ENCODE peak calls at places on chromosome 19, in ten cellular contexts. A is CD8-positive, alpha-beta T cell; M is GM23248; F is Panc1; K is neural progenitor cell; G is stomach; Y is heart left ventricle; O is IMR-90; R is ovary; W is esophagus muscularis mucosa. V is an unnamed sample. For H3K9me3, the result is how much of the 10 kb centered on the place peaks cover.

GRCh38 chr19:20102097-20102496 is 24.3 kb downstream of the ZNF90 start:
- DNase-seq in A (no peak), M (no peak), F (no peak), K (no peak), G (no peak), Y (no peak), O (no peak), R (no peak), W (no peak), V (no peak)

GRCh38 chr19:18290250-18291018 is 9.0 kb upstream of the JUND start:
- DNase-seq in A (peak), M (peak), F (no peak), K (no peak), G (peak), Y (no peak), O (peak), R (peak), W (no peak), V (no peak)

GRCh38 chr19:33781996-33782395 is 14.7 kb upstream of the KCTD15 start:
- DNase-seq in A (no peak), M (peak), F (no peak), K (no peak), G (no peak), Y (no peak), O (peak), R (no peak), W (no peak), V (no peak)

GRCh38 chr19:54482889-54483288 is 9.8 kb upstream of the CDC42EP5 start:
- DNase-seq in A (no peak), M (no peak), F (no peak), K (no peak), G (no peak), Y (no peak), O (no peak), R (no peak), W (no peak), V (no peak)

GRCh38 chr19:43479226-43479625 is 13.8 kb upstream of the LYPD3 start:
- DNase-seq in A (no peak), M (no peak), F (no peak), K (no peak), G (no peak), Y (no peak), O (no peak), R (no peak), W (no peak), V (no peak)

GRCh38 chr19:29771708-29772415 is 39.9 kb upstream of the CCNE1 start:
- DNase-seq in A (no peak), M (peak), F (peak), K (peak), G (peak), Y (peak), O (peak), R (peak), W (no peak), V (peak)

GRCh38 chr19:35644987-35645679 is 3.0 kb upstream of the COX6B1 start:
- DNase-seq in A (peak), M (peak), F (peak), K (peak), G (peak), Y (peak), O (peak), R (peak), W (peak), V (peak)

GRCh38 chr19:33443638-33444195 is 70.2 kb downstream of the CEBPG start:
- DNase-seq in A (no peak), M (no peak), F (no peak), K (no peak), G (no peak), Y (no peak), O (no peak), R (no peak), W (no peak), V (no peak)

GRCh38 chr19:55248704-55249103 is 10.1 kb downstream of the PPP6R1 start:
- DNase-seq in A (no peak), M (no peak), F (no peak), K (no peak), G (no peak), Y (no peak), O (no peak), R (no peak), W (no peak), V (no peak)

GRCh38 chr19:35845215-35846037 is 6.9 kb downstream of the NPHS1 start:
- DNase-seq in A (no peak), M (peak), F (no peak), K (peak), G (no peak), Y (no peak), O (no peak), R (no peak), W (no peak), V (peak)

GRCh38 chr19:30366282-30366681 is 5.9 kb upstream of the ZNF536 start:
- DNase-seq in A (no peak), M (no peak), F (no peak), K (no peak), G (no peak), Y (no peak), O (no peak), R (no peak), W (no peak), V (no peak)

GRCh38 chr19:15194938-15195337 is 5.9 kb downstream of the NOTCH3 start:
- DNase-seq in A (no peak), M (peak), F (no peak), K (no peak), G (no peak), Y (peak), O (peak), R (no peak), W (no peak), V (no peak)

GRCh38 chr19:19105365-19106060 is 32.8 kb downstream of the TMEM161A start:
- DNase-seq in A (no peak), M (peak), F (no peak), K (peak), G (peak), Y (peak), O (no peak), R (peak), W (no peak), V (peak)

GRCh38 chr19:7382694-7383093 is 34.0 kb downstream of the ARHGEF18 start:
- DNase-seq in A (no peak), M (no peak), F (no peak), K (peak), G (no peak), Y (no peak), O (no peak), R (no peak), W (no peak), V (no peak)

GRCh38 chr19:46678110-46678732 is 17.2 kb upstream of the DACT3 start:
- DNase-seq in A (peak), M (peak), F (no peak), K (peak), G (peak), Y (no peak), O (no peak), R (no peak), W (no peak), V (peak)

GRCh38 chr19:46036745-46037126 is 4.1 kb downstream of the IGFL4 start:
- DNase-seq in A (no peak), M (no peak), F (no peak), K (no peak), G (no peak), Y (no peak), O (no peak), R (no peak), W (no peak), V (no peak)

GRCh38 chr19:17749912-17750317 is 1.4 kb upstream of the FCHO1 start:
- DNase-seq in A (no peak), M (peak), F (no peak), K (no peak), G (no peak), Y (no peak), O (no peak), R (no peak), W (no peak), V (no peak)

GRCh38 chr19:51327066-51327985 is 14.6 kb downstream of the VSIG10L start:
- DNase-seq in A (no peak), M (peak), F (no peak), K (peak), G (peak), Y (peak), O (peak), R (no peak), W (no peak), V (peak)

DNA sequence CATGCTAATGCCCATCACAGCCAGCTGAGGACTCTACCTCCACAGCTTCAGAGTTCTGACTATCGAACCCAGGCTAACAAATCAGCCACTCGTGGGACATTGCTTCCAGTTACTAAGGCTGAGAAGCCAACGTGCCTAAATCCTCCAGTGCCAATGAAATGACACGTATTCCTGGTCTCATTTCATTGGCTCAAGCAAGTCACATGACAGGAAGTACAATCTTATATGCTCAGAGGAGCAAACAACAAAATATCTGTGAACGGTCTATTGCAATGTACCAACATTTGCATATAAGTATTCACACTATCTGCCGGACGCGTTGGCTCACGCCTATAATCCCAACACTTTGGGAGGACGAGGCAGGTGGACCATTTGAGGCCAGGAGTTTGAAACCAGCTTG is 12.8 kb upstream of the IZUMO2 start:
- DNase-seq in A (no peak), M (no peak), F (no peak), K (no peak), G (no peak), Y (no peak), O (no peak), R (no peak), W (no peak), V (no peak)
- H3K9me3 ChIP-seq in A (under half), M (under half), F (under half), K (under half), G (under half), Y (under half), O (under half), R (under half), W (under half), V (under half)

DNA sequence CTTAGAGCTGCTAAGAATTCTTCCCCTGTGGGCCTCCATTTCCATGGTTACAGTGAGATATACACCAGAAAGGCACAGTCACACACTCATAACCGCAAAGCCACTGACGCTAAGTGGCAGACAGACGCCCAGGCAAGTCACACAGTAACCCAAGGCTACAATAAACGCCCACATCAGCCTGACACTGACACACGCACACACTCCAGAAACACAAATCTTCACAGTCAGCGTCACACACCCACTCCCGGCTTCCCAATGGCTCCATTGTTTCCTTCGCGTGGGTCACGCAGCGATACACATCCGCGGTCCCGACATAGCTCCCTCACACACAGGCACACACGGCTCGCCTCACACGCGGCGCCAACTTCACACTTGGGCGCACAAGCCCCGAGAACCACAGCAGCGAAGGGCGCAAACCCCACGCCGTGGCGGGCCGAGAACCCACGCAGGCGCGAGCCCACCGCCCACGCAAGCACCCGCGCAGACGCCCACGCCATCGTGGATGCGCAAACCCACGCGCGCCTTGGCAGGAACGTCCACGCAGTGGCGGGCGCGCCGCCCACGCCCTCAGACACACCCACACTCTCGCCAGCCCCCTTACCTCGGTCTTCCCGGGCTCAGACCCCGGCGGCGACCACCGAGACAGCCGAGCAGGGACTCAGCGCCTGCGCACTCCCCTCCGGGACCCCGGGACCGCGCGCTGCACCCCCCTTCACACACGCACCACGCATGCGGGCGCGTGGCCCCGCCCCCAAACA is at the start of gene ZNF667:
- DNase-seq in A (no peak), M (peak), F (no peak), K (peak), G (no peak), Y (peak), O (peak), R (no peak), W (no peak), V (no peak)
- H3K9me3 ChIP-seq in A (under half), M (under half), F (under half), K (under half), G (half or more), Y (under half), O (under half), R (under half), W (under half), V (under half)

DNA sequence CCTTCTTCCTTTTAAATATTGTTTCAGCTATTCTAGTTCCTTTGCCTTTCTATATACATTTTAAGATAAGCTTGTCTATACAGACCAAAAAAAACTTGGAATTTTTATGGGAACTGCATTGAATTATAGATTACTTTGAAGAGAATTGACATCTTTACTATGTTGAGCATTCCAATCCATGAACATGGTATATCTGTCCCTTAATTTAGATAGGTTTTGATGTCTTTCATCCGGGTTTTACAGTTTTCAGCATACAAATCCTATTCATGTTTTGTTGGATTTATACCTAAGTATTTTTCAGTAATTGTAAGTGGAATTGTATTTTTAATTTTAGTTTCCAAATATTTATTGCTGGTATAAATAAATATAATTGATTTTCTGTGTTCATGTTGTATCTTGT is 12.2 kb upstream of the IFNL1 start:
- DNase-seq in A (no peak), M (no peak), F (no peak), K (no peak), G (no peak), Y (no peak), O (no peak), R (no peak), W (no peak), V (no peak)
- H3K9me3 ChIP-seq in A (under half), M (under half), F (under half), K (under half), G (under half), Y (under half), O (under half), R (under half), W (under half), V (under half)

DNA sequence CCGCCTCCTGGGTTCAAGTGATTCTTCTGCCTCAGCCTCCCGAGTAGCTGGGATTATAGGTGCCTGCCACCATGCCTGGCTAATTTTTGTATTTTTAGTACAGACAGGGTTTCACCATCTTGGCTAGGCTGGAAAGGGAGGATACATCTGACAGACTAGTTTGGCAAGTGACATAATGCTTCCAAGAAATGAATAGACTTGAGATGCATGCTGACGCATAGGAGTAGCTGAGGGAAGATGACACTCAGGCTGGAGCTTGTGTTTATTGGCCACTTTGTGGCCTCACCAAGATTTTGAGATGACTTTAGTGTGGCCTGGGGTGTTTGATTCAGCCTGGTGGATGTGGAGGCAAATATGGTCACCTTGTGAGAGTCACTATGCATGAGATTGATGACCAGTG is 4.0 kb downstream of the ZNF586 start:
- DNase-seq in A (no peak), M (no peak), F (no peak), K (no peak), G (no peak), Y (no peak), O (no peak), R (no peak), W (no peak), V (no peak)
- H3K9me3 ChIP-seq in A (half or more), M (under half), F (under half), K (under half), G (half or more), Y (half or more), O (under half), R (under half), W (half or more), V (under half)

DNA sequence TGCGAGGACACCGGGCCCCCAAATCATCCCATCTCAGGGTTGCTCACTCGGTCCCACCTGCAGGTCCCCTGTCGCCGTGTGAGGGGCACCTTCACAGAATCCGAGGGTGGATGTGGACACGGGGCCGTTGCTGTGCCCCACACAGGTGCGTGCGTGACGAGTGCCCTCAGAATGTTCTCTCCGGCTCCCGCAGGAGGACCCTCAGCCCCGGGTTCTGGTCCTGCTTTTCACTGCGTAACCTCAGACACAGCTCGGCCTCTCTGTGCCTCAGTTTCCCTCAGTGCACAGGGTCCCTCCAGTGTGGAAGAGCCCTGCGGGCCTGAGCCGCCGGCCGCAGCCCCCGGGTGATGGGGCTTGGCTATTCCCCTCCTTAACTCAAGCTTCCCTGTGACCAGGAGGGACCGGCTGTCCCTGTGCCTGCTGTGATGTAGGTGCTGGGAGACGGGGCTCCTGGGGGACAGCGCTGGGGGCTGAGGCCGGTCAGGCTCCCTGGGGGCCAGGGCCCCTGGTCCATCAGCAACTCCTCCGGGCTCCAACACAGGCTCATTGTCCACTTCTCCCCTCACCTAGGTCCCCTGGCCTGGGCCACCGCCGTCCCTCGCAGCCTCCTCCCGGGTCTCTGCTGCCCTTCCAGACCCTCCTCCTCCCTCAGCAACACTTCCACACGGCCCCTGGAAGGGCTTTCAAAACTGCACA is 4.8 kb downstream of the SHC2 start:
- DNase-seq in A (no peak), M (no peak), F (no peak), K (no peak), G (no peak), Y (no peak), O (no peak), R (no peak), W (no peak), V (no peak)
- H3K9me3 ChIP-seq in A (under half), M (under half), F (under half), K (under half), G (under half), Y (under half), O (under half), R (under half), W (under half), V (under half)

GRCh38 chr19:8566855-8567254 is 10.4 kb downstream of the MYO1F start:
- DNase-seq in A (no peak), M (peak), F (no peak), K (no peak), G (no peak), Y (no peak), O (no peak), R (no peak), W (no peak), V (no peak)
- H3K9me3 ChIP-seq in A (under half), M (under half), F (under half), K (under half), G (under half), Y (under half), O (under half), R (under half), W (under half), V (under half)